ENCODE peak calls at places on chromosomes 13 and 19, in five cellular contexts. One of them, this sample, is unnamed.

GRCh38 chr19:45577111-45577905 is 7.3 kb downstream of the OPA3 start:
- DNase-seq in MCF 10A: peak
- DNase-seq in AG10803: peak
- DNase-seq in activated CD4-positive, alpha-beta T cell treated with anti-CD3 and anti-CD28 coated beads, Interleukin-2, amount 50 U/mL, for 1 hour: no peak
- DNase-seq in neural crest cell: no peak
- DNase-seq in this sample: peak

GRCh38 chr13:62119739-62120700 is 704.4 kb upstream of the PCDH20 start:
- DNase-seq in MCF 10A: peak
- DNase-seq in AG10803: no peak
- DNase-seq in activated CD4-positive, alpha-beta T cell treated with anti-CD3 and anti-CD28 coated beads, Interleukin-2, amount 50 U/mL, for 1 hour: no peak
- DNase-seq in neural crest cell: no peak
- DNase-seq in this sample: peak

GRCh38 chr19:57812201-57812600 is 2.5 kb downstream of the ZNF552 start:
- DNase-seq in MCF 10A: no peak
- DNase-seq in AG10803: no peak
- DNase-seq in activated CD4-positive, alpha-beta T cell treated with anti-CD3 and anti-CD28 coated beads, Interleukin-2, amount 50 U/mL, for 1 hour: no peak
- DNase-seq in neural crest cell: no peak
- DNase-seq in this sample: no peak

GRCh38 chr19:29527500-29528328 is 1.9 kb downstream of the VSTM2B start:
- DNase-seq in MCF 10A: no peak
- DNase-seq in AG10803: no peak
- DNase-seq in activated CD4-positive, alpha-beta T cell treated with anti-CD3 and anti-CD28 coated beads, Interleukin-2, amount 50 U/mL, for 1 hour: no peak
- DNase-seq in neural crest cell: peak
- DNase-seq in this sample: no peak

GRCh38 chr13:40130871-40131636 is 475.6 kb downstream of the COG6 start:
- DNase-seq in MCF 10A: peak
- DNase-seq in AG10803: peak
- DNase-seq in activated CD4-positive, alpha-beta T cell treated with anti-CD3 and anti-CD28 coated beads, Interleukin-2, amount 50 U/mL, for 1 hour: no peak
- DNase-seq in neural crest cell: no peak
- DNase-seq in this sample: no peak

GRCh38 chr19:6212403-6213265 is 67.1 kb downstream of the MLLT1 start:
- DNase-seq in MCF 10A: no peak
- DNase-seq in AG10803: no peak
- DNase-seq in activated CD4-positive, alpha-beta T cell treated with anti-CD3 and anti-CD28 coated beads, Interleukin-2, amount 50 U/mL, for 1 hour: no peak
- DNase-seq in neural crest cell: no peak
- DNase-seq in this sample: no peak

GRCh38 chr19:38650911-38651584 is 3.6 kb downstream of the ACTN4 start:
- DNase-seq in MCF 10A: peak
- DNase-seq in AG10803: peak
- DNase-seq in activated CD4-positive, alpha-beta T cell treated with anti-CD3 and anti-CD28 coated beads, Interleukin-2, amount 50 U/mL, for 1 hour: no peak
- DNase-seq in neural crest cell: no peak
- DNase-seq in this sample: no peak

GRCh38 chr13:52344108-52344507 is 61.9 kb downstream of the THSD1 start:
- DNase-seq in MCF 10A: peak
- DNase-seq in AG10803: peak
- DNase-seq in activated CD4-positive, alpha-beta T cell treated with anti-CD3 and anti-CD28 coated beads, Interleukin-2, amount 50 U/mL, for 1 hour: no peak
- DNase-seq in neural crest cell: no peak
- DNase-seq in this sample: no peak

GRCh38 chr19:51094696-51095279 is 12.1 kb upstream of the KLK14 start:
- DNase-seq in MCF 10A: peak
- DNase-seq in AG10803: no peak
- DNase-seq in activated CD4-positive, alpha-beta T cell treated with anti-CD3 and anti-CD28 coated beads, Interleukin-2, amount 50 U/mL, for 1 hour: peak
- DNase-seq in neural crest cell: peak
- DNase-seq in this sample: peak

GRCh38 chr13:61316647-61317046 is 99.0 kb downstream of the PCDH20 start:
- DNase-seq in MCF 10A: no peak
- DNase-seq in AG10803: no peak
- DNase-seq in activated CD4-positive, alpha-beta T cell treated with anti-CD3 and anti-CD28 coated beads, Interleukin-2, amount 50 U/mL, for 1 hour: no peak
- DNase-seq in neural crest cell: no peak
- DNase-seq in this sample: peak

GRCh38 chr19:54281008-54281728 is at the start of gene LILRB2:
- DNase-seq in MCF 10A: no peak
- DNase-seq in AG10803: no peak
- DNase-seq in activated CD4-positive, alpha-beta T cell treated with anti-CD3 and anti-CD28 coated beads, Interleukin-2, amount 50 U/mL, for 1 hour: no peak
- DNase-seq in neural crest cell: no peak
- DNase-seq in this sample: no peak

GRCh38 chr19:30566681-30567420 is 194.7 kb downstream of the ZNF536 start:
- DNase-seq in MCF 10A: no peak
- DNase-seq in AG10803: no peak
- DNase-seq in activated CD4-positive, alpha-beta T cell treated with anti-CD3 and anti-CD28 coated beads, Interleukin-2, amount 50 U/mL, for 1 hour: no peak
- DNase-seq in neural crest cell: no peak
- DNase-seq in this sample: no peak

GRCh38 chr13:98842858-98843481 is 90.5 kb upstream of the SLC15A1 start:
- DNase-seq in MCF 10A: peak
- DNase-seq in AG10803: peak
- DNase-seq in activated CD4-positive, alpha-beta T cell treated with anti-CD3 and anti-CD28 coated beads, Interleukin-2, amount 50 U/mL, for 1 hour: peak
- DNase-seq in neural crest cell: peak
- DNase-seq in this sample: peak

GRCh38 chr19:1516395-1516753 is 3.6 kb upstream of the ADAMTSL5 start:
- DNase-seq in MCF 10A: no peak
- DNase-seq in AG10803: no peak
- DNase-seq in activated CD4-positive, alpha-beta T cell treated with anti-CD3 and anti-CD28 coated beads, Interleukin-2, amount 50 U/mL, for 1 hour: no peak
- DNase-seq in neural crest cell: no peak
- DNase-seq in this sample: peak

GRCh38 chr13:74040200-74040599 is 94.0 kb downstream of the KLF12 start:
- DNase-seq in MCF 10A: peak
- DNase-seq in AG10803: no peak
- DNase-seq in activated CD4-positive, alpha-beta T cell treated with anti-CD3 and anti-CD28 coated beads, Interleukin-2, amount 50 U/mL, for 1 hour: no peak
- DNase-seq in neural crest cell: peak
- DNase-seq in this sample: peak

GRCh38 chr13:40776232-40776631 is 5.2 kb upstream of the MRPS31 start:
- DNase-seq in MCF 10A: no peak
- DNase-seq in AG10803: no peak
- DNase-seq in activated CD4-positive, alpha-beta T cell treated with anti-CD3 and anti-CD28 coated beads, Interleukin-2, amount 50 U/mL, for 1 hour: no peak
- DNase-seq in neural crest cell: no peak
- DNase-seq in this sample: no peak

GRCh38 chr13:111325146-111325890 is 4.9 kb downstream of the TEX29 start:
- DNase-seq in MCF 10A: no peak
- DNase-seq in AG10803: no peak
- DNase-seq in activated CD4-positive, alpha-beta T cell treated with anti-CD3 and anti-CD28 coated beads, Interleukin-2, amount 50 U/mL, for 1 hour: no peak
- DNase-seq in neural crest cell: no peak
- DNase-seq in this sample: no peak

GRCh38 chr19:45276284-45276687 is 25.2 kb downstream of the MARK4 start:
- DNase-seq in MCF 10A: no peak
- DNase-seq in AG10803: no peak
- DNase-seq in activated CD4-positive, alpha-beta T cell treated with anti-CD3 and anti-CD28 coated beads, Interleukin-2, amount 50 U/mL, for 1 hour: no peak
- DNase-seq in neural crest cell: no peak
- DNase-seq in this sample: peak

GRCh38 chr13:113980489-113981064 is 6.7 kb upstream of the C13orf46 start:
- DNase-seq in MCF 10A: no peak
- DNase-seq in AG10803: no peak
- DNase-seq in activated CD4-positive, alpha-beta T cell treated with anti-CD3 and anti-CD28 coated beads, Interleukin-2, amount 50 U/mL, for 1 hour: no peak
- DNase-seq in neural crest cell: no peak
- DNase-seq in this sample: no peak

GRCh38 chr19:53102701-53103140 is 501 bp downstream of the ZNF160 start:
- DNase-seq in MCF 10A: peak
- DNase-seq in AG10803: peak
- DNase-seq in activated CD4-positive, alpha-beta T cell treated with anti-CD3 and anti-CD28 coated beads, Interleukin-2, amount 50 U/mL, for 1 hour: peak
- DNase-seq in neural crest cell: peak
- DNase-seq in this sample: peak

GRCh38 chr19:7692417-7693088 is 9.4 kb downstream of the FCER2 start:
- DNase-seq in MCF 10A: no peak
- DNase-seq in AG10803: no peak
- DNase-seq in activated CD4-positive, alpha-beta T cell treated with anti-CD3 and anti-CD28 coated beads, Interleukin-2, amount 50 U/mL, for 1 hour: no peak
- DNase-seq in neural crest cell: no peak
- DNase-seq in this sample: no peak

GRCh38 chr13:97165527-97166425 is 56.4 kb upstream of the MBNL2 start:
- DNase-seq in MCF 10A: no peak
- DNase-seq in AG10803: no peak
- DNase-seq in activated CD4-positive, alpha-beta T cell treated with anti-CD3 and anti-CD28 coated beads, Interleukin-2, amount 50 U/mL, for 1 hour: no peak
- DNase-seq in neural crest cell: no peak
- DNase-seq in this sample: no peak

GRCh38 chr19:36245210-36246005 is 30.5 kb downstream of the ZNF146 start:
- DNase-seq in MCF 10A: no peak
- DNase-seq in AG10803: no peak
- DNase-seq in activated CD4-positive, alpha-beta T cell treated with anti-CD3 and anti-CD28 coated beads, Interleukin-2, amount 50 U/mL, for 1 hour: no peak
- DNase-seq in neural crest cell: peak
- DNase-seq in this sample: no peak

GRCh38 chr13:105991131-105991530 is 544.3 kb downstream of the EFNB2 start:
- DNase-seq in MCF 10A: no peak
- DNase-seq in AG10803: no peak
- DNase-seq in activated CD4-positive, alpha-beta T cell treated with anti-CD3 and anti-CD28 coated beads, Interleukin-2, amount 50 U/mL, for 1 hour: no peak
- DNase-seq in neural crest cell: no peak
- DNase-seq in this sample: no peak

GRCh38 chr19:6412111-6412999 is 12.3 kb downstream of the KHSRP start:
- DNase-seq in MCF 10A: peak
- DNase-seq in AG10803: no peak
- DNase-seq in activated CD4-positive, alpha-beta T cell treated with anti-CD3 and anti-CD28 coated beads, Interleukin-2, amount 50 U/mL, for 1 hour: peak
- DNase-seq in neural crest cell: no peak
- DNase-seq in this sample: peak

GRCh38 chr19:44604241-44604640 is 9.1 kb upstream of the IGSF23 start:
- DNase-seq in MCF 10A: no peak
- DNase-seq in AG10803: no peak
- DNase-seq in activated CD4-positive, alpha-beta T cell treated with anti-CD3 and anti-CD28 coated beads, Interleukin-2, amount 50 U/mL, for 1 hour: no peak
- DNase-seq in neural crest cell: no peak
- DNase-seq in this sample: no peak

GRCh38 chr13:112784811-112785418 is 95.1 kb downstream of the ATP11A start:
- DNase-seq in MCF 10A: no peak
- DNase-seq in AG10803: no peak
- DNase-seq in activated CD4-positive, alpha-beta T cell treated with anti-CD3 and anti-CD28 coated beads, Interleukin-2, amount 50 U/mL, for 1 hour: no peak
- DNase-seq in neural crest cell: no peak
- DNase-seq in this sample: no peak

GRCh38 chr19:30649934-30650614 is 277.9 kb downstream of the ZNF536 start:
- DNase-seq in MCF 10A: peak
- DNase-seq in AG10803: peak
- DNase-seq in activated CD4-positive, alpha-beta T cell treated with anti-CD3 and anti-CD28 coated beads, Interleukin-2, amount 50 U/mL, for 1 hour: no peak
- DNase-seq in neural crest cell: peak
- DNase-seq in this sample: peak

GRCh38 chr13:44015808-44016207 is 136.1 kb downstream of the LACC1 start:
- DNase-seq in MCF 10A: peak
- DNase-seq in AG10803: peak
- DNase-seq in activated CD4-positive, alpha-beta T cell treated with anti-CD3 and anti-CD28 coated beads, Interleukin-2, amount 50 U/mL, for 1 hour: no peak
- DNase-seq in neural crest cell: no peak
- DNase-seq in this sample: no peak

GRCh38 chr13:97119899-97120745 is 102.0 kb upstream of the MBNL2 start:
- DNase-seq in MCF 10A: peak
- DNase-seq in AG10803: peak
- DNase-seq in activated CD4-positive, alpha-beta T cell treated with anti-CD3 and anti-CD28 coated beads, Interleukin-2, amount 50 U/mL, for 1 hour: no peak
- DNase-seq in neural crest cell: no peak
- DNase-seq in this sample: no peak

GRCh38 chr19:1168877-1169791 is 4.9 kb downstream of the SBNO2 start:
- DNase-seq in MCF 10A: peak
- DNase-seq in AG10803: peak
- DNase-seq in activated CD4-positive, alpha-beta T cell treated with anti-CD3 and anti-CD28 coated beads, Interleukin-2, amount 50 U/mL, for 1 hour: no peak
- DNase-seq in neural crest cell: no peak
- DNase-seq in this sample: no peak

GRCh38 chr13:29480893-29481525 is 114.5 kb downstream of the SLC7A1 start:
- DNase-seq in MCF 10A: no peak
- DNase-seq in AG10803: no peak
- DNase-seq in activated CD4-positive, alpha-beta T cell treated with anti-CD3 and anti-CD28 coated beads, Interleukin-2, amount 50 U/mL, for 1 hour: no peak
- DNase-seq in neural crest cell: no peak
- DNase-seq in this sample: no peak

GRCh38 chr13:113491418-113491883 is 940 bp upstream of the DCUN1D2 start:
- DNase-seq in MCF 10A: peak
- DNase-seq in AG10803: peak
- DNase-seq in activated CD4-positive, alpha-beta T cell treated with anti-CD3 and anti-CD28 coated beads, Interleukin-2, amount 50 U/mL, for 1 hour: no peak
- DNase-seq in neural crest cell: peak
- DNase-seq in this sample: peak

GRCh38 chr13:73082471-73082870 is 23.7 kb downstream of the KLF5 start:
- DNase-seq in MCF 10A: peak
- DNase-seq in AG10803: no peak
- DNase-seq in activated CD4-positive, alpha-beta T cell treated with anti-CD3 and anti-CD28 coated beads, Interleukin-2, amount 50 U/mL, for 1 hour: no peak
- DNase-seq in neural crest cell: no peak
- DNase-seq in this sample: no peak

GRCh38 chr19:11210656-11210928 is 13.2 kb upstream of the KANK2 start:
- DNase-seq in MCF 10A: no peak
- DNase-seq in AG10803: no peak
- DNase-seq in activated CD4-positive, alpha-beta T cell treated with anti-CD3 and anti-CD28 coated beads, Interleukin-2, amount 50 U/mL, for 1 hour: no peak
- DNase-seq in neural crest cell: no peak
- DNase-seq in this sample: no peak

GRCh38 chr13:37134411-37135041 is 29.1 kb upstream of the CSNK1A1L start:
- DNase-seq in MCF 10A: no peak
- DNase-seq in AG10803: peak
- DNase-seq in activated CD4-positive, alpha-beta T cell treated with anti-CD3 and anti-CD28 coated beads, Interleukin-2, amount 50 U/mL, for 1 hour: no peak
- DNase-seq in neural crest cell: no peak
- DNase-seq in this sample: no peak

GRCh38 chr13:40158218-40158617 is 502.8 kb downstream of the COG6 start:
- DNase-seq in MCF 10A: no peak
- DNase-seq in AG10803: no peak
- DNase-seq in activated CD4-positive, alpha-beta T cell treated with anti-CD3 and anti-CD28 coated beads, Interleukin-2, amount 50 U/mL, for 1 hour: no peak
- DNase-seq in neural crest cell: no peak
- DNase-seq in this sample: no peak

GRCh38 chr13:37448072-37448471 is 150.5 kb downstream of the POSTN start:
- DNase-seq in MCF 10A: no peak
- DNase-seq in AG10803: no peak
- DNase-seq in activated CD4-positive, alpha-beta T cell treated with anti-CD3 and anti-CD28 coated beads, Interleukin-2, amount 50 U/mL, for 1 hour: no peak
- DNase-seq in neural crest cell: no peak
- DNase-seq in this sample: no peak

This sample was measured in NCI-H82.